ENCODE peak calls at places on chromosomes 13 and 19, in seven cellular contexts. One of them, this sample, is unnamed.

GRCh38 chr13:108609353-108609752 is 20.1 kb upstream of the MYO16 start:
- DNase-seq in stimulated activated CD8-positive, alpha-beta memory T cell treated with anti-CD3 and anti-CD28 coated beads, Interleukin-12 subunit alpha, Interleukin-12 subunit beta, amount 100 ng/mL, for 4 hours: no peak
- DNase-seq in ovary: no peak
- DNase-seq in renal cortical epithelial cell: peak
- DNase-seq in AG10803: peak
- DNase-seq in GM04504: peak
- DNase-seq in GM19239: no peak
- DNase-seq in this sample: no peak

GRCh38 chr13:77084755-77085154 is 57.8 kb upstream of the FBXL3 start:
- DNase-seq in stimulated activated CD8-positive, alpha-beta memory T cell treated with anti-CD3 and anti-CD28 coated beads, Interleukin-12 subunit alpha, Interleukin-12 subunit beta, amount 100 ng/mL, for 4 hours: no peak
- DNase-seq in ovary: no peak
- DNase-seq in renal cortical epithelial cell: no peak
- DNase-seq in AG10803: no peak
- DNase-seq in GM04504: no peak
- DNase-seq in GM19239: no peak
- DNase-seq in this sample: no peak

GRCh38 chr19:4061683-4062575 is 4.8 kb downstream of the ZBTB7A start:
- DNase-seq in stimulated activated CD8-positive, alpha-beta memory T cell treated with anti-CD3 and anti-CD28 coated beads, Interleukin-12 subunit alpha, Interleukin-12 subunit beta, amount 100 ng/mL, for 4 hours: no peak
- DNase-seq in ovary: no peak
- DNase-seq in renal cortical epithelial cell: no peak
- DNase-seq in AG10803: no peak
- DNase-seq in GM04504: no peak
- DNase-seq in GM19239: no peak
- DNase-seq in this sample: no peak

GRCh38 chr19:30003862-30004261 is 61.8 kb downstream of the URI1 start:
- DNase-seq in stimulated activated CD8-positive, alpha-beta memory T cell treated with anti-CD3 and anti-CD28 coated beads, Interleukin-12 subunit alpha, Interleukin-12 subunit beta, amount 100 ng/mL, for 4 hours: no peak
- DNase-seq in ovary: no peak
- DNase-seq in renal cortical epithelial cell: peak
- DNase-seq in AG10803: no peak
- DNase-seq in GM04504: no peak
- DNase-seq in GM19239: no peak
- DNase-seq in this sample: no peak

GRCh38 chr13:110001622-110002275 is 215.4 kb upstream of the IRS2 start:
- DNase-seq in stimulated activated CD8-positive, alpha-beta memory T cell treated with anti-CD3 and anti-CD28 coated beads, Interleukin-12 subunit alpha, Interleukin-12 subunit beta, amount 100 ng/mL, for 4 hours: no peak
- DNase-seq in ovary: no peak
- DNase-seq in renal cortical epithelial cell: no peak
- DNase-seq in AG10803: peak
- DNase-seq in GM04504: no peak
- DNase-seq in GM19239: no peak
- DNase-seq in this sample: no peak

GRCh38 chr19:8811315-8812172 is 20.6 kb downstream of the ZNF558 start:
- DNase-seq in stimulated activated CD8-positive, alpha-beta memory T cell treated with anti-CD3 and anti-CD28 coated beads, Interleukin-12 subunit alpha, Interleukin-12 subunit beta, amount 100 ng/mL, for 4 hours: no peak
- DNase-seq in ovary: no peak
- DNase-seq in renal cortical epithelial cell: no peak
- DNase-seq in AG10803: peak
- DNase-seq in GM04504: no peak
- DNase-seq in GM19239: no peak
- DNase-seq in this sample: no peak

GRCh38 chr13:21137696-21138095 is 38.7 kb downstream of the SKA3 start:
- DNase-seq in stimulated activated CD8-positive, alpha-beta memory T cell treated with anti-CD3 and anti-CD28 coated beads, Interleukin-12 subunit alpha, Interleukin-12 subunit beta, amount 100 ng/mL, for 4 hours: no peak
- DNase-seq in ovary: no peak
- DNase-seq in renal cortical epithelial cell: peak
- DNase-seq in AG10803: peak
- DNase-seq in GM04504: no peak
- DNase-seq in GM19239: no peak
- DNase-seq in this sample: no peak

GRCh38 chr13:95553614-95554385 is 1.3 kb downstream of the CLDN10 start:
- DNase-seq in stimulated activated CD8-positive, alpha-beta memory T cell treated with anti-CD3 and anti-CD28 coated beads, Interleukin-12 subunit alpha, Interleukin-12 subunit beta, amount 100 ng/mL, for 4 hours: no peak
- DNase-seq in ovary: no peak
- DNase-seq in renal cortical epithelial cell: no peak
- DNase-seq in AG10803: no peak
- DNase-seq in GM04504: no peak
- DNase-seq in GM19239: no peak
- DNase-seq in this sample: no peak

GRCh38 chr19:5914946-5915781 is 1.1 kb downstream of the CAPS start:
- DNase-seq in stimulated activated CD8-positive, alpha-beta memory T cell treated with anti-CD3 and anti-CD28 coated beads, Interleukin-12 subunit alpha, Interleukin-12 subunit beta, amount 100 ng/mL, for 4 hours: no peak
- DNase-seq in ovary: no peak
- DNase-seq in renal cortical epithelial cell: no peak
- DNase-seq in AG10803: no peak
- DNase-seq in GM04504: no peak
- DNase-seq in GM19239: no peak
- DNase-seq in this sample: no peak

GRCh38 chr13:98892821-98893220 is 85.0 kb downstream of the DOCK9 start:
- DNase-seq in stimulated activated CD8-positive, alpha-beta memory T cell treated with anti-CD3 and anti-CD28 coated beads, Interleukin-12 subunit alpha, Interleukin-12 subunit beta, amount 100 ng/mL, for 4 hours: no peak
- DNase-seq in ovary: no peak
- DNase-seq in renal cortical epithelial cell: no peak
- DNase-seq in AG10803: no peak
- DNase-seq in GM04504: no peak
- DNase-seq in GM19239: no peak
- DNase-seq in this sample: no peak

GRCh38 chr19:50547385-50548190 is 20.6 kb downstream of the LRRC4B start:
- DNase-seq in stimulated activated CD8-positive, alpha-beta memory T cell treated with anti-CD3 and anti-CD28 coated beads, Interleukin-12 subunit alpha, Interleukin-12 subunit beta, amount 100 ng/mL, for 4 hours: no peak
- DNase-seq in ovary: no peak
- DNase-seq in renal cortical epithelial cell: no peak
- DNase-seq in AG10803: no peak
- DNase-seq in GM04504: no peak
- DNase-seq in GM19239: no peak
- DNase-seq in this sample: no peak

GRCh38 chr19:11485245-11485837 is 4.5 kb upstream of the ELAVL3 start:
- DNase-seq in stimulated activated CD8-positive, alpha-beta memory T cell treated with anti-CD3 and anti-CD28 coated beads, Interleukin-12 subunit alpha, Interleukin-12 subunit beta, amount 100 ng/mL, for 4 hours: no peak
- DNase-seq in ovary: no peak
- DNase-seq in renal cortical epithelial cell: no peak
- DNase-seq in AG10803: no peak
- DNase-seq in GM04504: no peak
- DNase-seq in GM19239: no peak
- DNase-seq in this sample: peak

GRCh38 chr13:59865398-59865797 is 298.3 kb downstream of the DIAPH3 start:
- DNase-seq in stimulated activated CD8-positive, alpha-beta memory T cell treated with anti-CD3 and anti-CD28 coated beads, Interleukin-12 subunit alpha, Interleukin-12 subunit beta, amount 100 ng/mL, for 4 hours: no peak
- DNase-seq in ovary: no peak
- DNase-seq in renal cortical epithelial cell: no peak
- DNase-seq in AG10803: no peak
- DNase-seq in GM04504: no peak
- DNase-seq in GM19239: no peak
- DNase-seq in this sample: no peak

GRCh38 chr19:31718898-31719297 is 369.7 kb upstream of the TSHZ3 start:
- DNase-seq in stimulated activated CD8-positive, alpha-beta memory T cell treated with anti-CD3 and anti-CD28 coated beads, Interleukin-12 subunit alpha, Interleukin-12 subunit beta, amount 100 ng/mL, for 4 hours: no peak
- DNase-seq in ovary: peak
- DNase-seq in renal cortical epithelial cell: no peak
- DNase-seq in AG10803: no peak
- DNase-seq in GM04504: no peak
- DNase-seq in GM19239: no peak
- DNase-seq in this sample: no peak

GRCh38 chr19:20078696-20079095 is 896 bp downstream of the ZNF90 start:
- DNase-seq in stimulated activated CD8-positive, alpha-beta memory T cell treated with anti-CD3 and anti-CD28 coated beads, Interleukin-12 subunit alpha, Interleukin-12 subunit beta, amount 100 ng/mL, for 4 hours: no peak
- DNase-seq in ovary: peak
- DNase-seq in renal cortical epithelial cell: peak
- DNase-seq in AG10803: peak
- DNase-seq in GM04504: peak
- DNase-seq in GM19239: no peak
- DNase-seq in this sample: no peak

GRCh38 chr19:49890349-49891311 is 6.1 kb downstream of the IL4I1 start:
- DNase-seq in stimulated activated CD8-positive, alpha-beta memory T cell treated with anti-CD3 and anti-CD28 coated beads, Interleukin-12 subunit alpha, Interleukin-12 subunit beta, amount 100 ng/mL, for 4 hours: peak
- DNase-seq in ovary: no peak
- DNase-seq in renal cortical epithelial cell: no peak
- DNase-seq in AG10803: no peak
- DNase-seq in GM04504: no peak
- DNase-seq in GM19239: peak
- DNase-seq in this sample: peak

GRCh38 chr19:12954150-12954962 is 2.7 kb downstream of the GADD45GIP1 start:
- DNase-seq in stimulated activated CD8-positive, alpha-beta memory T cell treated with anti-CD3 and anti-CD28 coated beads, Interleukin-12 subunit alpha, Interleukin-12 subunit beta, amount 100 ng/mL, for 4 hours: no peak
- DNase-seq in ovary: no peak
- DNase-seq in renal cortical epithelial cell: no peak
- DNase-seq in AG10803: no peak
- DNase-seq in GM04504: no peak
- DNase-seq in GM19239: no peak
- DNase-seq in this sample: no peak

GRCh38 chr19:8391274-8392016 is 1.3 kb downstream of the RAB11B start:
- DNase-seq in stimulated activated CD8-positive, alpha-beta memory T cell treated with anti-CD3 and anti-CD28 coated beads, Interleukin-12 subunit alpha, Interleukin-12 subunit beta, amount 100 ng/mL, for 4 hours: no peak
- DNase-seq in ovary: no peak
- DNase-seq in renal cortical epithelial cell: no peak
- DNase-seq in AG10803: no peak
- DNase-seq in GM04504: no peak
- DNase-seq in GM19239: no peak
- DNase-seq in this sample: no peak

GRCh38 chr19:38665950-38666661 is 18.7 kb downstream of the ACTN4 start:
- DNase-seq in stimulated activated CD8-positive, alpha-beta memory T cell treated with anti-CD3 and anti-CD28 coated beads, Interleukin-12 subunit alpha, Interleukin-12 subunit beta, amount 100 ng/mL, for 4 hours: no peak
- DNase-seq in ovary: peak
- DNase-seq in renal cortical epithelial cell: peak
- DNase-seq in AG10803: peak
- DNase-seq in GM04504: peak
- DNase-seq in GM19239: no peak
- DNase-seq in this sample: no peak

GRCh38 chr19:42255766-42256750 is 1.1 kb upstream of the ERF start:
- DNase-seq in stimulated activated CD8-positive, alpha-beta memory T cell treated with anti-CD3 and anti-CD28 coated beads, Interleukin-12 subunit alpha, Interleukin-12 subunit beta, amount 100 ng/mL, for 4 hours: no peak
- DNase-seq in ovary: peak
- DNase-seq in renal cortical epithelial cell: peak
- DNase-seq in AG10803: peak
- DNase-seq in GM04504: no peak
- DNase-seq in GM19239: no peak
- DNase-seq in this sample: no peak

GRCh38 chr19:16899566-16900075 is 10.8 kb downstream of the F2RL3 start:
- DNase-seq in stimulated activated CD8-positive, alpha-beta memory T cell treated with anti-CD3 and anti-CD28 coated beads, Interleukin-12 subunit alpha, Interleukin-12 subunit beta, amount 100 ng/mL, for 4 hours: no peak
- DNase-seq in ovary: no peak
- DNase-seq in renal cortical epithelial cell: no peak
- DNase-seq in AG10803: peak
- DNase-seq in GM04504: no peak
- DNase-seq in GM19239: peak
- DNase-seq in this sample: peak

GRCh38 chr13:74090397-74090796 is 43.8 kb downstream of the KLF12 start:
- DNase-seq in stimulated activated CD8-positive, alpha-beta memory T cell treated with anti-CD3 and anti-CD28 coated beads, Interleukin-12 subunit alpha, Interleukin-12 subunit beta, amount 100 ng/mL, for 4 hours: no peak
- DNase-seq in ovary: no peak
- DNase-seq in renal cortical epithelial cell: no peak
- DNase-seq in AG10803: no peak
- DNase-seq in GM04504: no peak
- DNase-seq in GM19239: no peak
- DNase-seq in this sample: no peak

GRCh38 chr19:36051236-36051635 is 2.8 kb downstream of the THAP8 start:
- DNase-seq in stimulated activated CD8-positive, alpha-beta memory T cell treated with anti-CD3 and anti-CD28 coated beads, Interleukin-12 subunit alpha, Interleukin-12 subunit beta, amount 100 ng/mL, for 4 hours: no peak
- DNase-seq in ovary: no peak
- DNase-seq in renal cortical epithelial cell: no peak
- DNase-seq in AG10803: no peak
- DNase-seq in GM04504: no peak
- DNase-seq in GM19239: no peak
- DNase-seq in this sample: no peak

GRCh38 chr19:5801796-5802616 is 2.9 kb upstream of the NRTN start:
- DNase-seq in stimulated activated CD8-positive, alpha-beta memory T cell treated with anti-CD3 and anti-CD28 coated beads, Interleukin-12 subunit alpha, Interleukin-12 subunit beta, amount 100 ng/mL, for 4 hours: no peak
- DNase-seq in ovary: no peak
- DNase-seq in renal cortical epithelial cell: no peak
- DNase-seq in AG10803: peak
- DNase-seq in GM04504: peak
- DNase-seq in GM19239: no peak
- DNase-seq in this sample: no peak

GRCh38 chr19:8456064-8456463 is 11.3 kb downstream of the HNRNPM start:
- DNase-seq in stimulated activated CD8-positive, alpha-beta memory T cell treated with anti-CD3 and anti-CD28 coated beads, Interleukin-12 subunit alpha, Interleukin-12 subunit beta, amount 100 ng/mL, for 4 hours: no peak
- DNase-seq in ovary: no peak
- DNase-seq in renal cortical epithelial cell: no peak
- DNase-seq in AG10803: no peak
- DNase-seq in GM04504: no peak
- DNase-seq in GM19239: no peak
- DNase-seq in this sample: no peak

GRCh38 chr13:77310579-77311279 is 16.2 kb downstream of the MYCBP2 start:
- DNase-seq in stimulated activated CD8-positive, alpha-beta memory T cell treated with anti-CD3 and anti-CD28 coated beads, Interleukin-12 subunit alpha, Interleukin-12 subunit beta, amount 100 ng/mL, for 4 hours: no peak
- DNase-seq in ovary: no peak
- DNase-seq in renal cortical epithelial cell: no peak
- DNase-seq in AG10803: no peak
- DNase-seq in GM04504: no peak
- DNase-seq in GM19239: no peak
- DNase-seq in this sample: no peak

GRCh38 chr13:46109451-46109850 is 4.6 kb upstream of the CPB2 start:
- DNase-seq in stimulated activated CD8-positive, alpha-beta memory T cell treated with anti-CD3 and anti-CD28 coated beads, Interleukin-12 subunit alpha, Interleukin-12 subunit beta, amount 100 ng/mL, for 4 hours: no peak
- DNase-seq in ovary: no peak
- DNase-seq in renal cortical epithelial cell: no peak
- DNase-seq in AG10803: no peak
- DNase-seq in GM04504: no peak
- DNase-seq in GM19239: no peak
- DNase-seq in this sample: no peak

GRCh38 chr19:14383898-14384669 is 2.8 kb downstream of the ADGRE5 start:
- DNase-seq in stimulated activated CD8-positive, alpha-beta memory T cell treated with anti-CD3 and anti-CD28 coated beads, Interleukin-12 subunit alpha, Interleukin-12 subunit beta, amount 100 ng/mL, for 4 hours: peak
- DNase-seq in ovary: no peak
- DNase-seq in renal cortical epithelial cell: peak
- DNase-seq in AG10803: peak
- DNase-seq in GM04504: peak
- DNase-seq in GM19239: no peak
- DNase-seq in this sample: peak

GRCh38 chr13:95201814-95202521 is 99.3 kb downstream of the ABCC4 start:
- DNase-seq in stimulated activated CD8-positive, alpha-beta memory T cell treated with anti-CD3 and anti-CD28 coated beads, Interleukin-12 subunit alpha, Interleukin-12 subunit beta, amount 100 ng/mL, for 4 hours: no peak
- DNase-seq in ovary: no peak
- DNase-seq in renal cortical epithelial cell: no peak
- DNase-seq in AG10803: peak
- DNase-seq in GM04504: peak
- DNase-seq in GM19239: no peak
- DNase-seq in this sample: no peak

GRCh38 chr19:6753178-6754031 is 13.8 kb downstream of the SH2D3A start:
- DNase-seq in stimulated activated CD8-positive, alpha-beta memory T cell treated with anti-CD3 and anti-CD28 coated beads, Interleukin-12 subunit alpha, Interleukin-12 subunit beta, amount 100 ng/mL, for 4 hours: peak
- DNase-seq in ovary: peak
- DNase-seq in renal cortical epithelial cell: peak
- DNase-seq in AG10803: peak
- DNase-seq in GM04504: peak
- DNase-seq in GM19239: peak
- DNase-seq in this sample: peak

GRCh38 chr13:20360041-20360491 is 127.9 kb upstream of the GJB6 start:
- DNase-seq in stimulated activated CD8-positive, alpha-beta memory T cell treated with anti-CD3 and anti-CD28 coated beads, Interleukin-12 subunit alpha, Interleukin-12 subunit beta, amount 100 ng/mL, for 4 hours: no peak
- DNase-seq in ovary: no peak
- DNase-seq in renal cortical epithelial cell: peak
- DNase-seq in AG10803: peak
- DNase-seq in GM04504: no peak
- DNase-seq in GM19239: no peak
- DNase-seq in this sample: no peak

GRCh38 chr19:31107096-31107495 is 242.1 kb downstream of the TSHZ3 start:
- DNase-seq in stimulated activated CD8-positive, alpha-beta memory T cell treated with anti-CD3 and anti-CD28 coated beads, Interleukin-12 subunit alpha, Interleukin-12 subunit beta, amount 100 ng/mL, for 4 hours: no peak
- DNase-seq in ovary: no peak
- DNase-seq in renal cortical epithelial cell: no peak
- DNase-seq in AG10803: no peak
- DNase-seq in GM04504: no peak
- DNase-seq in GM19239: no peak
- DNase-seq in this sample: no peak

GRCh38 chr19:43560687-43561086 is 14.6 kb downstream of the XRCC1 start:
- DNase-seq in stimulated activated CD8-positive, alpha-beta memory T cell treated with anti-CD3 and anti-CD28 coated beads, Interleukin-12 subunit alpha, Interleukin-12 subunit beta, amount 100 ng/mL, for 4 hours: no peak
- DNase-seq in ovary: no peak
- DNase-seq in renal cortical epithelial cell: no peak
- DNase-seq in AG10803: no peak
- DNase-seq in GM04504: no peak
- DNase-seq in GM19239: no peak
- DNase-seq in this sample: no peak

GRCh38 chr19:48970923-48971395 is 5.8 kb downstream of the FTL start:
- DNase-seq in stimulated activated CD8-positive, alpha-beta memory T cell treated with anti-CD3 and anti-CD28 coated beads, Interleukin-12 subunit alpha, Interleukin-12 subunit beta, amount 100 ng/mL, for 4 hours: peak
- DNase-seq in ovary: peak
- DNase-seq in renal cortical epithelial cell: peak
- DNase-seq in AG10803: peak
- DNase-seq in GM04504: peak
- DNase-seq in GM19239: no peak
- DNase-seq in this sample: peak

GRCh38 chr19:39093761-39094160 is 9.6 kb downstream of the ACP7 start:
- DNase-seq in stimulated activated CD8-positive, alpha-beta memory T cell treated with anti-CD3 and anti-CD28 coated beads, Interleukin-12 subunit alpha, Interleukin-12 subunit beta, amount 100 ng/mL, for 4 hours: no peak
- DNase-seq in ovary: no peak
- DNase-seq in renal cortical epithelial cell: peak
- DNase-seq in AG10803: peak
- DNase-seq in GM04504: peak
- DNase-seq in GM19239: no peak
- DNase-seq in this sample: no peak

GRCh38 chr13:112150352-112150751 is 83.4 kb downstream of the SOX1 start:
- DNase-seq in stimulated activated CD8-positive, alpha-beta memory T cell treated with anti-CD3 and anti-CD28 coated beads, Interleukin-12 subunit alpha, Interleukin-12 subunit beta, amount 100 ng/mL, for 4 hours: no peak
- DNase-seq in ovary: no peak
- DNase-seq in renal cortical epithelial cell: no peak
- DNase-seq in AG10803: no peak
- DNase-seq in GM04504: no peak
- DNase-seq in GM19239: no peak
- DNase-seq in this sample: no peak

GRCh38 chr13:31053098-31053497 is 108.6 kb downstream of the HSPH1 start:
- DNase-seq in stimulated activated CD8-positive, alpha-beta memory T cell treated with anti-CD3 and anti-CD28 coated beads, Interleukin-12 subunit alpha, Interleukin-12 subunit beta, amount 100 ng/mL, for 4 hours: no peak
- DNase-seq in ovary: no peak
- DNase-seq in renal cortical epithelial cell: peak
- DNase-seq in AG10803: peak
- DNase-seq in GM04504: no peak
- DNase-seq in GM19239: no peak
- DNase-seq in this sample: no peak

GRCh38 chr13:74040200-74040599 is 94.0 kb downstream of the KLF12 start:
- DNase-seq in stimulated activated CD8-positive, alpha-beta memory T cell treated with anti-CD3 and anti-CD28 coated beads, Interleukin-12 subunit alpha, Interleukin-12 subunit beta, amount 100 ng/mL, for 4 hours: no peak
- DNase-seq in ovary: no peak
- DNase-seq in renal cortical epithelial cell: peak
- DNase-seq in AG10803: no peak
- DNase-seq in GM04504: no peak
- DNase-seq in GM19239: no peak
- DNase-seq in this sample: peak

This sample was measured in GM12892.